ENCODE peak calls at places on chromosome 10, in six cellular contexts. One of them, this sample, is unnamed.

GRCh38 chr10:110576220-110576619 is 8.7 kb downstream of the SMC3 start:
- DNase-seq in GM23248: peak
- DNase-seq in stomach: no peak
- DNase-seq in prostate gland: no peak
- DNase-seq in right cardiac atrium: no peak
- DNase-seq in CD4-positive, alpha-beta memory T cell: no peak
- DNase-seq in this sample: no peak

GRCh38 chr10:74969530-74969929 is 141.9 kb upstream of the SAMD8 start:
- DNase-seq in GM23248: no peak
- DNase-seq in prostate gland: no peak
- DNase-seq in right cardiac atrium: no peak
- DNase-seq in stomach: no peak
- DNase-seq in CD4-positive, alpha-beta memory T cell: no peak
- DNase-seq in this sample: no peak

GRCh38 chr10:133350950-133351329 is 3.8 kb downstream of the PRAP1 start:
- DNase-seq in CD4-positive, alpha-beta memory T cell: no peak
- DNase-seq in right cardiac atrium: no peak
- DNase-seq in prostate gland: no peak
- DNase-seq in stomach: no peak
- DNase-seq in GM23248: no peak
- DNase-seq in this sample: no peak

GRCh38 chr10:3122486-3123205 is 49.9 kb downstream of the PITRM1 start:
- DNase-seq in GM23248: peak
- DNase-seq in right cardiac atrium: peak
- DNase-seq in prostate gland: no peak
- DNase-seq in CD4-positive, alpha-beta memory T cell: no peak
- DNase-seq in stomach: no peak
- DNase-seq in this sample: no peak

GRCh38 chr10:124802313-124802675 is 675 bp downstream of the ABRAXAS2 start:
- DNase-seq in stomach: no peak
- DNase-seq in GM23248: peak
- DNase-seq in CD4-positive, alpha-beta memory T cell: no peak
- DNase-seq in prostate gland: no peak
- DNase-seq in right cardiac atrium: no peak
- DNase-seq in this sample: no peak

GRCh38 chr10:76675951-76676587 is 961.5 kb downstream of the KCNMA1 start:
- DNase-seq in GM23248: peak
- DNase-seq in CD4-positive, alpha-beta memory T cell: no peak
- DNase-seq in right cardiac atrium: peak
- DNase-seq in prostate gland: no peak
- DNase-seq in stomach: no peak
- DNase-seq in this sample: peak

GRCh38 chr10:63166742-63167258 is 33.7 kb downstream of the NRBF2 start:
- DNase-seq in stomach: no peak
- DNase-seq in CD4-positive, alpha-beta memory T cell: peak
- DNase-seq in GM23248: peak
- DNase-seq in right cardiac atrium: no peak
- DNase-seq in prostate gland: peak
- DNase-seq in this sample: peak

GRCh38 chr10:77431209-77431611 is 206.4 kb downstream of the KCNMA1 start:
- DNase-seq in right cardiac atrium: no peak
- DNase-seq in prostate gland: peak
- DNase-seq in CD4-positive, alpha-beta memory T cell: no peak
- DNase-seq in stomach: no peak
- DNase-seq in GM23248: no peak
- DNase-seq in this sample: no peak

GRCh38 chr10:68332259-68333057 is at the start of gene PBLD:
- DNase-seq in GM23248: peak
- DNase-seq in stomach: peak
- DNase-seq in prostate gland: peak
- DNase-seq in right cardiac atrium: peak
- DNase-seq in CD4-positive, alpha-beta memory T cell: peak
- DNase-seq in this sample: peak

GRCh38 chr10:87105725-87106124 is 10.7 kb downstream of the SHLD2 start:
- DNase-seq in GM23248: no peak
- DNase-seq in prostate gland: no peak
- DNase-seq in right cardiac atrium: no peak
- DNase-seq in stomach: no peak
- DNase-seq in CD4-positive, alpha-beta memory T cell: no peak
- DNase-seq in this sample: no peak

GRCh38 chr10:122062831-122063674 is 74.1 kb downstream of the TACC2 start:
- DNase-seq in prostate gland: peak
- DNase-seq in GM23248: peak
- DNase-seq in right cardiac atrium: peak
- DNase-seq in CD4-positive, alpha-beta memory T cell: no peak
- DNase-seq in stomach: peak
- DNase-seq in this sample: peak

GRCh38 chr10:62728479-62728878 is 76.0 kb upstream of the ADO start:
- DNase-seq in prostate gland: no peak
- DNase-seq in right cardiac atrium: no peak
- DNase-seq in GM23248: peak
- DNase-seq in stomach: no peak
- DNase-seq in CD4-positive, alpha-beta memory T cell: no peak
- DNase-seq in this sample: no peak

GRCh38 chr10:54133201-54133600 is 667.8 kb downstream of the PCDH15 start:
- DNase-seq in stomach: no peak
- DNase-seq in prostate gland: no peak
- DNase-seq in right cardiac atrium: no peak
- DNase-seq in CD4-positive, alpha-beta memory T cell: no peak
- DNase-seq in GM23248: no peak
- DNase-seq in this sample: no peak

GRCh38 chr10:64636461-64636860 is 1115.3 kb downstream of the REEP3 start:
- DNase-seq in stomach: no peak
- DNase-seq in right cardiac atrium: no peak
- DNase-seq in prostate gland: no peak
- DNase-seq in GM23248: no peak
- DNase-seq in CD4-positive, alpha-beta memory T cell: no peak
- DNase-seq in this sample: no peak

GRCh38 chr10:99565166-99565565 is 32.4 kb downstream of the NKX2-3 start:
- DNase-seq in CD4-positive, alpha-beta memory T cell: no peak
- DNase-seq in prostate gland: no peak
- DNase-seq in stomach: no peak
- DNase-seq in GM23248: peak
- DNase-seq in right cardiac atrium: no peak
- DNase-seq in this sample: no peak

GRCh38 chr10:61189912-61190311 is 245.9 kb upstream of the RHOBTB1 start:
- DNase-seq in stomach: no peak
- DNase-seq in CD4-positive, alpha-beta memory T cell: no peak
- DNase-seq in prostate gland: no peak
- DNase-seq in right cardiac atrium: no peak
- DNase-seq in GM23248: no peak
- DNase-seq in this sample: no peak

GRCh38 chr10:35579726-35580420 is 25.3 kb upstream of the GJD4 start:
- DNase-seq in CD4-positive, alpha-beta memory T cell: no peak
- DNase-seq in GM23248: no peak
- DNase-seq in prostate gland: no peak
- DNase-seq in stomach: no peak
- DNase-seq in right cardiac atrium: no peak
- DNase-seq in this sample: no peak

GRCh38 chr10:66786705-66787104 is 139.1 kb upstream of the LRRTM3 start:
- DNase-seq in prostate gland: no peak
- DNase-seq in stomach: no peak
- DNase-seq in GM23248: no peak
- DNase-seq in CD4-positive, alpha-beta memory T cell: no peak
- DNase-seq in right cardiac atrium: no peak
- DNase-seq in this sample: no peak

GRCh38 chr10:70106958-70107791 is 25.4 kb downstream of the AIFM2 start:
- DNase-seq in stomach: no peak
- DNase-seq in prostate gland: no peak
- DNase-seq in right cardiac atrium: no peak
- DNase-seq in GM23248: peak
- DNase-seq in CD4-positive, alpha-beta memory T cell: no peak
- DNase-seq in this sample: no peak

GRCh38 chr10:3948843-3949242 is 163.8 kb upstream of the KLF6 start:
- DNase-seq in CD4-positive, alpha-beta memory T cell: peak
- DNase-seq in GM23248: no peak
- DNase-seq in prostate gland: no peak
- DNase-seq in right cardiac atrium: peak
- DNase-seq in stomach: peak
- DNase-seq in this sample: no peak

GRCh38 chr10:69786791-69787190 is 14.9 kb upstream of the COL13A1 start:
- DNase-seq in CD4-positive, alpha-beta memory T cell: no peak
- DNase-seq in prostate gland: no peak
- DNase-seq in stomach: no peak
- DNase-seq in GM23248: peak
- DNase-seq in right cardiac atrium: no peak
- DNase-seq in this sample: no peak

GRCh38 chr10:86046845-86047460 is 319.6 kb downstream of the GRID1 start:
- DNase-seq in stomach: no peak
- DNase-seq in prostate gland: no peak
- DNase-seq in CD4-positive, alpha-beta memory T cell: no peak
- DNase-seq in GM23248: no peak
- DNase-seq in right cardiac atrium: no peak
- DNase-seq in this sample: no peak

GRCh38 chr10:56537984-56538383 is 176.9 kb upstream of the ZWINT start:
- DNase-seq in CD4-positive, alpha-beta memory T cell: no peak
- DNase-seq in right cardiac atrium: no peak
- DNase-seq in stomach: no peak
- DNase-seq in prostate gland: no peak
- DNase-seq in GM23248: peak
- DNase-seq in this sample: no peak

GRCh38 chr10:132522521-132523411 is 14.8 kb upstream of the INPP5A start:
- DNase-seq in CD4-positive, alpha-beta memory T cell: no peak
- DNase-seq in prostate gland: no peak
- DNase-seq in stomach: no peak
- DNase-seq in GM23248: no peak
- DNase-seq in right cardiac atrium: peak
- DNase-seq in this sample: no peak

GRCh38 chr10:71201921-71202713 is 10.3 kb upstream of the UNC5B start:
- DNase-seq in stomach: no peak
- DNase-seq in right cardiac atrium: no peak
- DNase-seq in GM23248: no peak
- DNase-seq in prostate gland: no peak
- DNase-seq in CD4-positive, alpha-beta memory T cell: no peak
- DNase-seq in this sample: no peak

GRCh38 chr10:121316432-121316831 is 281.8 kb downstream of the FGFR2 start:
- DNase-seq in prostate gland: no peak
- DNase-seq in GM23248: no peak
- DNase-seq in CD4-positive, alpha-beta memory T cell: no peak
- DNase-seq in stomach: no peak
- DNase-seq in right cardiac atrium: no peak
- DNase-seq in this sample: no peak

GRCh38 chr10:6052247-6053221 is 9.6 kb downstream of the IL2RA start:
- DNase-seq in CD4-positive, alpha-beta memory T cell: peak
- DNase-seq in stomach: peak
- DNase-seq in prostate gland: no peak
- DNase-seq in right cardiac atrium: no peak
- DNase-seq in GM23248: no peak
- DNase-seq in this sample: peak

GRCh38 chr10:58462863-58463507 is 49.7 kb upstream of the BICC1 start:
- DNase-seq in GM23248: no peak
- DNase-seq in prostate gland: no peak
- DNase-seq in CD4-positive, alpha-beta memory T cell: no peak
- DNase-seq in right cardiac atrium: no peak
- DNase-seq in stomach: no peak
- DNase-seq in this sample: no peak
- H3K27ac ChIP-seq in GM23248: no peak
- H3K27ac ChIP-seq in prostate gland: no peak
- H3K27ac ChIP-seq in CD4-positive, alpha-beta memory T cell: no peak
- H3K27ac ChIP-seq in right cardiac atrium: no peak
- H3K27ac ChIP-seq in stomach: no peak
- H3K27ac ChIP-seq in this sample: no peak

GRCh38 chr10:96697438-96697837 is 22.9 kb downstream of the PIK3AP1 start:
- DNase-seq in stomach: no peak
- DNase-seq in right cardiac atrium: no peak
- DNase-seq in GM23248: no peak
- DNase-seq in CD4-positive, alpha-beta memory T cell: no peak
- DNase-seq in prostate gland: no peak
- DNase-seq in this sample: no peak

GRCh38 chr10:96695975-96696634 is 24.2 kb downstream of the PIK3AP1 start:
- DNase-seq in prostate gland: no peak
- DNase-seq in stomach: no peak
- DNase-seq in right cardiac atrium: no peak
- DNase-seq in GM23248: no peak
- DNase-seq in CD4-positive, alpha-beta memory T cell: no peak
- DNase-seq in this sample: no peak

GRCh38 chr10:96697026-96697425 is 23.3 kb downstream of the PIK3AP1 start:
- DNase-seq in right cardiac atrium: no peak
- DNase-seq in GM23248: no peak
- DNase-seq in CD4-positive, alpha-beta memory T cell: no peak
- DNase-seq in stomach: no peak
- DNase-seq in prostate gland: no peak
- DNase-seq in this sample: no peak

GRCh38 chr10:96693431-96693830 is 26.9 kb downstream of the PIK3AP1 start:
- DNase-seq in right cardiac atrium: no peak
- DNase-seq in prostate gland: no peak
- DNase-seq in GM23248: no peak
- DNase-seq in stomach: no peak
- DNase-seq in CD4-positive, alpha-beta memory T cell: no peak
- DNase-seq in this sample: no peak

GRCh38 chr10:96695366-96695765 is 24.9 kb downstream of the PIK3AP1 start:
- DNase-seq in prostate gland: no peak
- DNase-seq in stomach: no peak
- DNase-seq in CD4-positive, alpha-beta memory T cell: peak
- DNase-seq in GM23248: no peak
- DNase-seq in right cardiac atrium: no peak
- DNase-seq in this sample: no peak
- H3K27ac ChIP-seq in prostate gland: no peak
- H3K27ac ChIP-seq in stomach: no peak
- H3K27ac ChIP-seq in CD4-positive, alpha-beta memory T cell: no peak
- H3K27ac ChIP-seq in GM23248: no peak
- H3K27ac ChIP-seq in right cardiac atrium: no peak
- H3K27ac ChIP-seq in this sample: no peak

GRCh38 chr10:114771157-114771556 is 50.4 kb upstream of the FHIP2A start:
- DNase-seq in stomach: no peak
- DNase-seq in GM23248: no peak
- DNase-seq in CD4-positive, alpha-beta memory T cell: no peak
- DNase-seq in right cardiac atrium: no peak
- DNase-seq in prostate gland: no peak
- DNase-seq in this sample: no peak

GRCh38 chr10:114770009-114770408 is 51.6 kb upstream of the FHIP2A start:
- DNase-seq in GM23248: no peak
- DNase-seq in stomach: no peak
- DNase-seq in CD4-positive, alpha-beta memory T cell: no peak
- DNase-seq in right cardiac atrium: no peak
- DNase-seq in prostate gland: no peak
- DNase-seq in this sample: no peak

GRCh38 chr10:114773197-114773532 is 48.4 kb upstream of the FHIP2A start:
- DNase-seq in stomach: no peak
- DNase-seq in right cardiac atrium: no peak
- DNase-seq in prostate gland: no peak
- DNase-seq in CD4-positive, alpha-beta memory T cell: no peak
- DNase-seq in GM23248: no peak
- DNase-seq in this sample: no peak

GRCh38 chr10:114771749-114772148 is 49.8 kb upstream of the FHIP2A start:
- DNase-seq in CD4-positive, alpha-beta memory T cell: no peak
- DNase-seq in GM23248: no peak
- DNase-seq in stomach: no peak
- DNase-seq in prostate gland: no peak
- DNase-seq in right cardiac atrium: no peak
- DNase-seq in this sample: no peak

GRCh38 chr10:114772496-114773196 is 48.9 kb upstream of the FHIP2A start:
- DNase-seq in prostate gland: no peak
- DNase-seq in GM23248: no peak
- DNase-seq in right cardiac atrium: no peak
- DNase-seq in stomach: no peak
- DNase-seq in CD4-positive, alpha-beta memory T cell: no peak
- DNase-seq in this sample: no peak
- H3K27ac ChIP-seq in prostate gland: no peak
- H3K27ac ChIP-seq in GM23248: no peak
- H3K27ac ChIP-seq in right cardiac atrium: no peak
- H3K27ac ChIP-seq in stomach: no peak
- H3K27ac ChIP-seq in CD4-positive, alpha-beta memory T cell: no peak
- H3K27ac ChIP-seq in this sample: no peak

GRCh38 chr10:33749042-33749441 is 414.6 kb upstream of the NRP1 start:
- DNase-seq in GM23248: no peak
- DNase-seq in right cardiac atrium: no peak
- DNase-seq in CD4-positive, alpha-beta memory T cell: no peak
- DNase-seq in stomach: no peak
- DNase-seq in prostate gland: peak
- DNase-seq in this sample: no peak
- H3K27ac ChIP-seq in GM23248: no peak
- H3K27ac ChIP-seq in right cardiac atrium: no peak
- H3K27ac ChIP-seq in CD4-positive, alpha-beta memory T cell: no peak
- H3K27ac ChIP-seq in stomach: no peak
- H3K27ac ChIP-seq in prostate gland: no peak
- H3K27ac ChIP-seq in this sample: no peak

This sample was measured in colonic mucosa.